ENCODE peak calls at places on chromosomes 5 and 9, in eight cellular contexts. M is body of pancreas, Q is GM13976, P is WERI-Rb-1, O is fibroblast of lung, N is GM20000, V is OCI-LY7, D is epithelial cell of esophagus. C is an unnamed sample.

GRCh38 chr9:90775657-90776056 is 26.0 kb upstream of the SYK start:
- DNase-seq in M (no peak), Q (no peak), P (peak; percentile 17), O (no peak), N (no peak), V (peak; percentile 45), D (no peak), C (no peak)

GRCh38 chr5:95537501-95537900 is 17.3 kb downstream of the SKIC3 start:
- DNase-seq in M (no peak), Q (no peak), P (no peak), O (no peak), N (no peak), V (no peak), D (no peak), C (no peak)

GRCh38 chr5:165497707-165498106 is 1992.3 kb downstream of the MAT2B start:
- DNase-seq in M (no peak), Q (peak; percentile 13), P (peak; percentile 8), O (peak; percentile 17), N (no peak), V (no peak), D (peak; percentile 14), C (no peak)

GRCh38 chr9:34564617-34565016 is 24.9 kb downstream of the CNTFR start:
- DNase-seq in M (no peak), Q (no peak), P (no peak), O (no peak), N (no peak), V (no peak), D (no peak), C (no peak)

GRCh38 chr5:91162534-91163381 is 220.4 kb downstream of the ARRDC3 start:
- DNase-seq in M (peak; percentile 76), Q (peak; percentile 48), P (no peak), O (peak; percentile 88), N (peak; percentile 66), V (no peak), D (peak; percentile 98), C (no peak)

GRCh38 chr9:93321220-93321610 is 130.3 kb upstream of the FAM120A start:
- DNase-seq in M (no peak), Q (no peak), P (no peak), O (no peak), N (no peak), V (no peak), D (no peak), C (no peak)

GRCh38 chr5:104111622-104112021 is 549.0 kb upstream of the NUDT12 start:
- DNase-seq in M (no peak), Q (no peak), P (no peak), O (no peak), N (no peak), V (no peak), D (no peak), C (no peak)

GRCh38 chr5:65062684-65063083 is 294.0 kb downstream of the CWC27 start:
- DNase-seq in M (peak; percentile 21), Q (no peak), P (peak; percentile 17), O (peak; percentile 97), N (no peak), V (no peak), D (peak; percentile 93), C (no peak)

GRCh38 chr5:176692835-176693476 is 45.7 kb downstream of the TSPAN17 start:
- DNase-seq in M (no peak), Q (no peak), P (no peak), O (no peak), N (no peak), V (no peak), D (peak; percentile 5), C (no peak)

GRCh38 chr9:72952394-72952720 is 496 bp downstream of the ALDH1A1 start:
- DNase-seq in M (no peak), Q (no peak), P (no peak), O (no peak), N (no peak), V (no peak), D (no peak), C (no peak)

GRCh38 chr5:24215114-24215513 is 429.7 kb downstream of the CDH10 start:
- DNase-seq in M (no peak), Q (no peak), P (no peak), O (no peak), N (no peak), V (no peak), D (no peak), C (no peak)

GRCh38 chr9:119768266-119768665 is 399.0 kb upstream of the BRINP1 start:
- DNase-seq in M (no peak), Q (no peak), P (no peak), O (no peak), N (no peak), V (no peak), D (no peak), C (no peak)

GRCh38 chr5:55668356-55668755 is 43.8 kb downstream of the SLC38A9 start:
- DNase-seq in M (no peak), Q (no peak), P (no peak), O (peak; percentile 75), N (no peak), V (peak; percentile 11), D (peak; percentile 89), C (no peak)

GRCh38 chr5:135398855-135399837 is at the start of gene MACROH2A1:
- DNase-seq in M (peak; percentile 86), Q (peak; percentile 94), P (peak; percentile 87), O (peak; percentile 85), N (peak; percentile 97), V (peak; percentile 93), D (peak; percentile 83), C (peak; percentile 92)

GRCh38 chr9:110801426-110801825 is 132.8 kb downstream of the MUSK start:
- DNase-seq in M (no peak), Q (no peak), P (no peak), O (no peak), N (no peak), V (no peak), D (no peak), C (no peak)

GRCh38 chr9:123507992-123508391 is 152.0 kb downstream of the CRB2 start:
- DNase-seq in M (no peak), Q (no peak), P (no peak), O (peak; percentile 39), N (no peak), V (no peak), D (no peak), C (no peak)

DNA sequence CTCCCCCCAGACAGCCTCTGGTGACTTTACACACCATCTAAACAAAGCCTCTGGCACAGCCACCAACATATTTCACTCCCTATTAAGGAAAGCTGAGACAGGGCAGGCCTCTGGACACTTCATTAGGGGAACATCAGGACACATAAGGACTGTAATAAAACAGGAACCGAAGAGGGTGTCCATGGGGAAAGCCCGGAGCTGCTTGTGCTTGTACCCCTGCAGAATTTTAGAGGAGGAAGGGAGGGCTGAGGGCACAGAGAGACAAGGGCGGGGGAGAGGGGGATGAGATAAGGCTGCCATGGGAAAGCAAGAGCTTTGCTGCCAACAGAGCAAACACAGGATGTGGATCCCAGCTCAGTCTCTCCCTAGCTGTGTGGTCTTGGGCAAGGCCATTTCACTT is 138.4 kb downstream of the ASTN2 start:
- DNase-seq in M (no peak), Q (no peak), P (no peak), O (no peak), N (no peak), V (no peak), D (no peak), C (no peak)
- TF ChIP-seq CTCF in M (no peak), Q (no peak), P (no peak), O (no peak), N (no peak), V (no peak), D (no peak), C (no peak)

DNA sequence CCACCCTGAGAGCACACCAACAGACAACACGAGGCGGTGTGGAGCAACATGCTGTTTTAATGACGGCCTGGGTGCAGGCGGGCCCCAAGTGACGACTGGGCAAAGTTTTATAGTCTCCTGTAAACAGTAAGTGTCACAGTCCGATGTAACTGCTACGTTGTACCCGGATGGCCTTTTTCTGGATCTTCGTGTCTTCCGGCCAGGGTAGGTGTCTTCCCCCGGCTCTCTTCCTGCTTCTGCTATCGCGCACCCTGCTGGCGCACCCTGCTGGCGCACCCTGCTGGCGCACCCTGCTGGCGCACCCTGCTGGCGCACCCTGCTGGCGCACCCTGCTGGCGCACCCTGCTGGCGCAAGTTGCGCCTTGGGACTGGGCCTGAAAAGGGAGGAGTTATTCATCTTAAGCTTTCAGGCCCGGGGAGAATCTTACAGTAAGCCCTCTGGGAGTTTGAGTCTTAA is 143.0 kb upstream of the TARS1 start:
- DNase-seq in M (no peak), Q (no peak), P (no peak), O (no peak), N (no peak), V (no peak), D (no peak), C (peak; percentile 13)
- TF ChIP-seq CTCF in M (no peak), Q (no peak), P (no peak), O (no peak), N (peak; percentile 11), V (peak; percentile 68), D (no peak), C (peak; percentile 60)

DNA sequence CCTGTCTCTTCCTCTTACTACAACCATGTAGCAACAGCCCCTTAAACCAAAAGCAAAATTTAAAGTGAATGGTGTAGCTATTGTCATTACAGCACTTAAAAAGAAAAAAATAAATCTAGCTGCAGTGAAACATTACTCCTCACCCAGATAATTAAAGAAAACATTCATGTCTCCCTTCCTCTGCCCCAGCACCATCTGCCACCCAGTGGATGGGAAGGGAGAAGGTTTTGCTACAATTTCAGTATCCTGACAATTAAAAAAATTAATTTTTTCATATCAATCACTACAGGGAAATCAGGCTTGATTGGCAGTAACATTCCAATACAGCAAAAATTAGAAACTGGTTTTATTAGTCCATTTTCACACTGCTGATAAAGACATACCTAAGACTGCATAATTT is 147.4 kb upstream of the PUM3 start:
- DNase-seq in M (no peak), Q (no peak), P (no peak), O (no peak), N (no peak), V (no peak), D (no peak), C (no peak)
- TF ChIP-seq CTCF in M (no peak), Q (no peak), P (no peak), O (no peak), N (no peak), V (peak; percentile 28), D (peak; percentile 31), C (no peak)

DNA sequence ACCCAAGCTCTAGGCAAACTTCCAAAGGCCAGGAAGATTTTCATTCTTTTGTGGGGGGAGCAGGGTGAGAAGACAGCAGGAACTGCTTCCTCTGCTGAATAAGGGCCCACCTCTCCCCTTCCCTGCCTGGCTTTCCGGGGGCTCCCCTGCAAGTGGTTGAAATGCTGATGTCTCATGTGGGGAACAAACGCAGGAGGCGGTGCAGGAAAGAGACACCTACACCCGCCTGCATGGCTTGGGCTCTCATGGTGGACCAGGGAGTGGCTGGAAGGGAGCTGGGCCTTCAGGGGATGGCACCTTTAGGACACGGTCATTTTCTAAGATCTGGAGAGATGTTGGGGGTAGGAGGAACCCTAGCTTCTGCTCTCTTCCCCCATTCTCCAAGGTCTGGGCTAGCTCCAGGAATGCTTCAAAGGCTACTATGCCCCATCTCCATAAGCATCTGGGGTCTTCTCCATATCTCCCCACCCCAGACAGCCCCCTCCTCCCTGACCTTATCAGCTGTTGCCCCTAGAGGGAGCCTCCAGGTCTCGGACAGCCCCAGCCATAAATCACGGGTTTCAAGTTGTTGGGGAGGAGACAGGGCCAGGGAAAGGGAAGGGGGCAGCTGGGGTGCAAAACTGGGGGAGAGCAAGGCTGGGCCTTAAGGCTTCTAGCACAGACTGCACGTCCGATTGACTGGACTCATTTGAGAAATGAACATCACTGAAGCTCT is 76.6 kb downstream of the PSD2 start:
- DNase-seq in M (no peak), Q (no peak), P (peak; percentile 38), O (no peak), N (no peak), V (no peak), D (no peak), C (no peak)
- TF ChIP-seq CTCF in M (no peak), Q (no peak), P (peak; percentile 41), O (no peak), N (no peak), V (peak; percentile 60), D (no peak), C (peak; percentile 20)